ENCODE peak calls at places on chromosomes 3 and 15, in five cellular contexts. One of them, this sample, is unnamed.

GRCh38 chr15:71781179-71781964 is 29.0 kb upstream of the NR2E3 start:
- DNase-seq in Peyer's patch: no peak
- DNase-seq in heart right ventricle: no peak
- DNase-seq in PC-3: no peak
- DNase-seq in psoas muscle: no peak
- DNase-seq in this sample: no peak

GRCh38 chr3:12405432-12406272 is 78.6 kb upstream of the TSEN2 start:
- DNase-seq in Peyer's patch: peak; percentile 20
- DNase-seq in heart right ventricle: peak; percentile 76
- DNase-seq in PC-3: peak; percentile 98
- DNase-seq in psoas muscle: peak; percentile 85
- DNase-seq in this sample: peak; percentile 85

GRCh38 chr3:122977645-122978466 is 49.7 kb downstream of the SEMA5B start:
- DNase-seq in Peyer's patch: no peak
- DNase-seq in heart right ventricle: peak; percentile 64
- DNase-seq in PC-3: peak; percentile 61
- DNase-seq in psoas muscle: no peak
- DNase-seq in this sample: peak; percentile 91

GRCh38 chr15:29668120-29668602 is 154.1 kb downstream of the TJP1 start:
- DNase-seq in Peyer's patch: no peak
- DNase-seq in heart right ventricle: peak; percentile 48
- DNase-seq in PC-3: peak; percentile 95
- DNase-seq in psoas muscle: no peak
- DNase-seq in this sample: no peak

GRCh38 chr3:126487151-126487771 is 11.6 kb upstream of the ZXDC start:
- DNase-seq in Peyer's patch: no peak
- DNase-seq in heart right ventricle: no peak
- DNase-seq in PC-3: peak; percentile 48
- DNase-seq in psoas muscle: no peak
- DNase-seq in this sample: no peak

GRCh38 chr3:85476891-85477495 is 518.2 kb downstream of the CADM2 start:
- DNase-seq in Peyer's patch: no peak
- DNase-seq in heart right ventricle: no peak
- DNase-seq in PC-3: no peak
- DNase-seq in psoas muscle: no peak
- DNase-seq in this sample: no peak

GRCh38 chr15:83904107-83904720 is 250.3 kb downstream of the ADAMTSL3 start:
- DNase-seq in Peyer's patch: no peak
- DNase-seq in heart right ventricle: no peak
- DNase-seq in PC-3: no peak
- DNase-seq in psoas muscle: no peak
- DNase-seq in this sample: no peak

GRCh38 chr3:151178208-151178845 is 24.7 kb downstream of the GPR171 start:
- DNase-seq in Peyer's patch: no peak
- DNase-seq in heart right ventricle: no peak
- DNase-seq in PC-3: peak; percentile 6
- DNase-seq in psoas muscle: no peak
- DNase-seq in this sample: no peak

GRCh38 chr15:48332642-48333034 is 1.4 kb downstream of the DUT start:
- DNase-seq in Peyer's patch: no peak
- DNase-seq in heart right ventricle: no peak
- DNase-seq in PC-3: no peak
- DNase-seq in psoas muscle: no peak
- DNase-seq in this sample: no peak

GRCh38 chr3:141129049-141130038 is 78.2 kb downstream of the SPSB4 start:
- DNase-seq in Peyer's patch: no peak
- DNase-seq in heart right ventricle: no peak
- DNase-seq in PC-3: no peak
- DNase-seq in psoas muscle: no peak
- DNase-seq in this sample: no peak

GRCh38 chr15:66702770-66703539 is 919 bp downstream of the SMAD6 start:
- DNase-seq in Peyer's patch: no peak
- DNase-seq in heart right ventricle: peak; percentile 44
- DNase-seq in PC-3: no peak
- DNase-seq in psoas muscle: no peak
- DNase-seq in this sample: no peak

GRCh38 chr3:196141052-196141865 is 59.4 kb upstream of the TFRC start:
- DNase-seq in Peyer's patch: no peak
- DNase-seq in heart right ventricle: no peak
- DNase-seq in PC-3: no peak
- DNase-seq in psoas muscle: peak; percentile 34
- DNase-seq in this sample: no peak

GRCh38 chr3:177357352-177358084 is 160.2 kb upstream of the TBL1XR1 start:
- DNase-seq in Peyer's patch: no peak
- DNase-seq in heart right ventricle: no peak
- DNase-seq in PC-3: peak; percentile 73
- DNase-seq in psoas muscle: no peak
- DNase-seq in this sample: peak; percentile 40

GRCh38 chr3:64945171-64945684 is 257.4 kb upstream of the ADAMTS9 start:
- DNase-seq in Peyer's patch: no peak
- DNase-seq in heart right ventricle: no peak
- DNase-seq in PC-3: no peak
- DNase-seq in psoas muscle: peak; percentile 59
- DNase-seq in this sample: peak; percentile 87

GRCh38 chr3:188057124-188057523 is 96.8 kb upstream of the LPP start:
- DNase-seq in Peyer's patch: no peak
- DNase-seq in heart right ventricle: no peak
- DNase-seq in PC-3: no peak
- DNase-seq in psoas muscle: no peak
- DNase-seq in this sample: no peak

GRCh38 chr3:40116478-40117162 is 192.9 kb upstream of the EIF1B start:
- DNase-seq in Peyer's patch: no peak
- DNase-seq in heart right ventricle: no peak
- DNase-seq in PC-3: peak; percentile 38
- DNase-seq in psoas muscle: no peak
- DNase-seq in this sample: no peak

GRCh38 chr3:134279466-134279865 is 28.8 kb upstream of the RYK start:
- DNase-seq in Peyer's patch: no peak
- DNase-seq in heart right ventricle: no peak
- DNase-seq in PC-3: no peak
- DNase-seq in psoas muscle: no peak
- DNase-seq in this sample: no peak

GRCh38 chr3:186277268-186277909 is 84.6 kb downstream of the DGKG start:
- DNase-seq in Peyer's patch: no peak
- DNase-seq in heart right ventricle: no peak
- DNase-seq in PC-3: peak; percentile 56
- DNase-seq in psoas muscle: no peak
- DNase-seq in this sample: no peak

GRCh38 chr3:193910886-193911738 is 224.8 kb upstream of the HES1 start:
- DNase-seq in Peyer's patch: no peak
- DNase-seq in heart right ventricle: no peak
- DNase-seq in PC-3: peak; percentile 17
- DNase-seq in psoas muscle: peak; percentile 62
- DNase-seq in this sample: peak; percentile 72

GRCh38 chr15:46059921-46060565 is 425.2 kb downstream of the SQOR start:
- DNase-seq in Peyer's patch: no peak
- DNase-seq in heart right ventricle: no peak
- DNase-seq in PC-3: no peak
- DNase-seq in psoas muscle: no peak
- DNase-seq in this sample: no peak

GRCh38 chr3:46252980-46253379 is 10.7 kb downstream of the CCR3 start:
- DNase-seq in Peyer's patch: no peak
- DNase-seq in heart right ventricle: no peak
- DNase-seq in PC-3: no peak
- DNase-seq in psoas muscle: no peak
- DNase-seq in this sample: no peak

GRCh38 chr3:102481050-102481449 is 46.2 kb downstream of the ZPLD1 start:
- DNase-seq in Peyer's patch: no peak
- DNase-seq in heart right ventricle: no peak
- DNase-seq in PC-3: no peak
- DNase-seq in psoas muscle: no peak
- DNase-seq in this sample: no peak

GRCh38 chr3:83765971-83766370 is 1192.8 kb upstream of the CADM2 start:
- DNase-seq in Peyer's patch: no peak
- DNase-seq in heart right ventricle: no peak
- DNase-seq in PC-3: no peak
- DNase-seq in psoas muscle: no peak
- DNase-seq in this sample: no peak

GRCh38 chr3:188348445-188349244 is 194.7 kb downstream of the LPP start:
- DNase-seq in Peyer's patch: no peak
- DNase-seq in heart right ventricle: peak; percentile 74
- DNase-seq in PC-3: peak; percentile 63
- DNase-seq in psoas muscle: peak; percentile 81
- DNase-seq in this sample: peak; percentile 78

GRCh38 chr3:8712045-8712870 is 21.3 kb upstream of the CAV3 start:
- DNase-seq in Peyer's patch: no peak
- DNase-seq in heart right ventricle: no peak
- DNase-seq in PC-3: peak; percentile 57
- DNase-seq in psoas muscle: no peak
- DNase-seq in this sample: no peak

GRCh38 chr3:168863561-168863960 is 767.8 kb upstream of the GOLIM4 start:
- DNase-seq in Peyer's patch: no peak
- DNase-seq in heart right ventricle: no peak
- DNase-seq in PC-3: no peak
- DNase-seq in psoas muscle: no peak
- DNase-seq in this sample: no peak

GRCh38 chr3:11201246-11202024 is 47.1 kb downstream of the HRH1 start:
- DNase-seq in Peyer's patch: no peak
- DNase-seq in heart right ventricle: no peak
- DNase-seq in PC-3: peak; percentile 81
- DNase-seq in psoas muscle: no peak
- DNase-seq in this sample: peak; percentile 57

GRCh38 chr3:46671541-46672348 is 21.7 kb downstream of the ALS2CL start:
- DNase-seq in Peyer's patch: no peak
- DNase-seq in heart right ventricle: peak; percentile 8
- DNase-seq in PC-3: no peak
- DNase-seq in psoas muscle: peak; percentile 38
- DNase-seq in this sample: peak; percentile 50

GRCh38 chr3:195729476-195729875 is 8.7 kb downstream of the MUC20 start:
- DNase-seq in Peyer's patch: no peak
- DNase-seq in heart right ventricle: no peak
- DNase-seq in PC-3: no peak
- DNase-seq in psoas muscle: no peak
- DNase-seq in this sample: no peak

GRCh38 chr3:86481031-86481430 is 509.9 kb downstream of the VGLL3 start:
- DNase-seq in Peyer's patch: no peak
- DNase-seq in heart right ventricle: no peak
- DNase-seq in PC-3: no peak
- DNase-seq in psoas muscle: no peak
- DNase-seq in this sample: no peak

GRCh38 chr15:83487519-83487918 is 40.4 kb downstream of the SH3GL3 start:
- DNase-seq in Peyer's patch: no peak
- DNase-seq in heart right ventricle: no peak
- DNase-seq in PC-3: no peak
- DNase-seq in psoas muscle: no peak
- DNase-seq in this sample: no peak

GRCh38 chr3:13621381-13622221 is 72.7 kb downstream of the FBLN2 start:
- DNase-seq in Peyer's patch: no peak
- DNase-seq in heart right ventricle: no peak
- DNase-seq in PC-3: no peak
- DNase-seq in psoas muscle: peak; percentile 48
- DNase-seq in this sample: no peak

GRCh38 chr15:89085289-89085906 is 2.9 kb upstream of the ABHD2 start:
- DNase-seq in Peyer's patch: no peak
- DNase-seq in heart right ventricle: no peak
- DNase-seq in PC-3: no peak
- DNase-seq in psoas muscle: no peak
- DNase-seq in this sample: no peak

GRCh38 chr3:24591661-24592555 is 97.3 kb upstream of the THRB start:
- DNase-seq in Peyer's patch: no peak
- DNase-seq in heart right ventricle: no peak
- DNase-seq in PC-3: peak; percentile 97
- DNase-seq in psoas muscle: no peak
- DNase-seq in this sample: no peak

GRCh38 chr3:49469037-49469875 is 811 bp upstream of the DAG1 start:
- DNase-seq in Peyer's patch: no peak
- DNase-seq in heart right ventricle: peak; percentile 78
- DNase-seq in PC-3: peak; percentile 82
- DNase-seq in psoas muscle: peak; percentile 91
- DNase-seq in this sample: peak; percentile 78

GRCh38 chr15:78052545-78052944 is 25.0 kb downstream of the TBC1D2B start:
- DNase-seq in Peyer's patch: no peak
- DNase-seq in heart right ventricle: no peak
- DNase-seq in PC-3: no peak
- DNase-seq in psoas muscle: no peak
- DNase-seq in this sample: no peak
- H3K27ac ChIP-seq in Peyer's patch: peak overlapping the region; percentile 77
- H3K27ac ChIP-seq in heart right ventricle: no peak overlapping the region
- H3K27ac ChIP-seq in PC-3: no peak overlapping the region
- H3K27ac ChIP-seq in psoas muscle: no peak overlapping the region
- H3K27ac ChIP-seq in this sample: no peak overlapping the region

GRCh38 chr15:81337713-81338157 is 13.8 kb upstream of the STARD5 start:
- DNase-seq in Peyer's patch: no peak
- DNase-seq in heart right ventricle: no peak
- DNase-seq in PC-3: no peak
- DNase-seq in psoas muscle: no peak
- DNase-seq in this sample: no peak
- H3K27ac ChIP-seq in Peyer's patch: no peak overlapping the region
- H3K27ac ChIP-seq in heart right ventricle: peak overlapping the region; percentile 52
- H3K27ac ChIP-seq in PC-3: no peak overlapping the region
- H3K27ac ChIP-seq in psoas muscle: no peak overlapping the region
- H3K27ac ChIP-seq in this sample: peak overlapping the region; percentile 60

DNA sequence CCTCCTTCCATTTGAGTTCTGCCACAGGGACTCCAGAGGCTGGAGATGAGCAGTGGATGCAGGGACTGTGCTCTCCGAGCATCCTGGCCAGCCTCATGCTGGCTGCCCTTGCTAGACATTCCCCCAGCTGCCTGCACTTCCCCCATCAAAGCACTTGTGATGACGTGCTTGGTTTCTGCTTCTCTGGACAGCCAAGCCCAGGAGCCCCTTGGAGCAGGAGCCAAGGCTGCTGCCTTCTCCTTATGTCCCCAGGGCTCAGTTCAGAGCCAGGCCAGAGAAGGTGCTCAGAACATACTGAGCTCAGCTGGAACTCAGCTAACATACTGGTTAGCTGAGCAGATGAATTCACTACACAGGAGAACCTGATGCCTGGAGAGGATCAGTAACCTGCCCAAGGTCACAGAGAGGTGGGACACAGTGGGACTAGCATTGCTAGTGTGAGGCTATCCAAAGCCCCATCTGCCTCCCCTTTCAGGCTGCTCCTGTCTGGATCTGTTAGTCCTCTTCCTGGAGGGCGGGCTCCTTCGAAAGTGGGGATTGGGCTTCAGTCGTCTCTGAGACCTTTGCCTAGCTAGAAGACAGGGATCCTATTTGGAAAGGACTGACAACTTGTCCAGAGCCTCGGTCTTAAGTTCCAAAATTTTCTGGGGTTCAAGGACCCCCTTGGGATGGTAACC is 4.3 kb downstream of the PCBP4 start:
- DNase-seq in Peyer's patch: no peak
- DNase-seq in heart right ventricle: no peak
- DNase-seq in PC-3: no peak
- DNase-seq in psoas muscle: no peak
- DNase-seq in this sample: no peak
- H3K27ac ChIP-seq in Peyer's patch: no peak overlapping the region
- H3K27ac ChIP-seq in heart right ventricle: peak overlapping the region; percentile 21
- H3K27ac ChIP-seq in PC-3: no peak overlapping the region
- H3K27ac ChIP-seq in psoas muscle: peak overlapping the region; percentile 64
- H3K27ac ChIP-seq in this sample: no peak overlapping the region

GRCh38 chr3:44648564-44649229 is at the start of gene ZNF35:
- DNase-seq in Peyer's patch: peak; percentile 65
- DNase-seq in heart right ventricle: peak; percentile 79
- DNase-seq in PC-3: peak; percentile 92
- DNase-seq in psoas muscle: peak; percentile 88
- DNase-seq in this sample: peak; percentile 81
- H3K27ac ChIP-seq in Peyer's patch: peak within 1 kb of the TSS; percentile 47
- H3K27ac ChIP-seq in heart right ventricle: peak within 1 kb of the TSS; percentile 84
- H3K27ac ChIP-seq in PC-3: no peak within 1 kb of the TSS
- H3K27ac ChIP-seq in psoas muscle: peak within 1 kb of the TSS; percentile 68
- H3K27ac ChIP-seq in this sample: peak within 1 kb of the TSS; percentile 51

GRCh38 chr3:149541091-149541491 is 66.6 kb downstream of the TM4SF4 start:
- DNase-seq in Peyer's patch: no peak
- DNase-seq in heart right ventricle: no peak
- DNase-seq in PC-3: no peak
- DNase-seq in psoas muscle: no peak
- DNase-seq in this sample: no peak
- H3K27ac ChIP-seq in Peyer's patch: no peak overlapping the region
- H3K27ac ChIP-seq in heart right ventricle: no peak overlapping the region
- H3K27ac ChIP-seq in PC-3: peak overlapping the region; percentile 18
- H3K27ac ChIP-seq in psoas muscle: no peak overlapping the region
- H3K27ac ChIP-seq in this sample: peak overlapping the region; percentile 2

This sample was measured in tibial artery.